ENCODE peak calls at places on chromosome 2, in seven cellular contexts. I, C, F, U, Q, D and T are unnamed samples.

GRCh38 chr2:54207666-54208195 is 48.3 kb downstream of the TSPYL6 start:
- DNase-seq in I (no peak), C (peak), F (no peak), U (no peak), Q (no peak), D (no peak), T (no peak)

GRCh38 chr2:29232041-29232440 is 116.8 kb downstream of the CLIP4 start:
- DNase-seq in I (no peak), C (no peak), F (no peak), U (no peak), Q (no peak), D (no peak), T (no peak)

GRCh38 chr2:69386789-69387734 is at the start of gene GFPT1:
- DNase-seq in I (peak), C (peak), F (peak), U (peak), Q (peak), D (peak), T (peak)

GRCh38 chr2:46701152-46701551 is 214.5 kb downstream of the MCFD2 start:
- DNase-seq in I (no peak), C (peak), F (no peak), U (peak), Q (no peak), D (no peak), T (peak)

GRCh38 chr2:173806761-173807160 is 158.4 kb downstream of the SP3 start:
- DNase-seq in I (no peak), C (peak), F (no peak), U (peak), Q (no peak), D (no peak), T (no peak)

GRCh38 chr2:237886702-237887481 is 27.5 kb downstream of the RAMP1 start:
- DNase-seq in I (no peak), C (peak), F (no peak), U (no peak), Q (peak), D (no peak), T (no peak)

GRCh38 chr2:224520064-224520463 is 65.1 kb downstream of the CUL3 start:
- DNase-seq in I (no peak), C (peak), F (no peak), U (peak), Q (no peak), D (peak), T (peak)

GRCh38 chr2:36169843-36170242 is 185.7 kb upstream of the CRIM1 start:
- DNase-seq in I (no peak), C (no peak), F (no peak), U (no peak), Q (no peak), D (no peak), T (no peak)

GRCh38 chr2:168064011-168064998 is 183.1 kb downstream of the STK39 start:
- DNase-seq in I (no peak), C (no peak), F (no peak), U (peak), Q (no peak), D (no peak), T (no peak)

GRCh38 chr2:88059979-88060906 is 4.7 kb upstream of the KRCC1 start:
- DNase-seq in I (no peak), C (peak), F (no peak), U (peak), Q (no peak), D (peak), T (peak)

GRCh38 chr2:195475336-195475735 is 181.7 kb upstream of the SLC39A10 start:
- DNase-seq in I (no peak), C (no peak), F (no peak), U (no peak), Q (no peak), D (no peak), T (no peak)

GRCh38 chr2:203670939-203671338 is 35.5 kb upstream of the CD28 start:
- DNase-seq in I (no peak), C (peak), F (no peak), U (peak), Q (no peak), D (no peak), T (no peak)

GRCh38 chr2:241690202-241690717 is 3.6 kb upstream of the DTYMK start:
- DNase-seq in I (no peak), C (no peak), F (no peak), U (no peak), Q (no peak), D (no peak), T (no peak)

GRCh38 chr2:88739985-88740600 is 48.6 kb downstream of the RPIA start:
- DNase-seq in I (peak), C (peak), F (peak), U (peak), Q (peak), D (peak), T (peak)

GRCh38 chr2:191711621-191712020 is 33.7 kb downstream of the NABP1 start:
- DNase-seq in I (no peak), C (no peak), F (no peak), U (no peak), Q (no peak), D (no peak), T (no peak)

GRCh38 chr2:170690671-170691070 is 24.5 kb upstream of the SP5 start:
- DNase-seq in I (no peak), C (no peak), F (no peak), U (no peak), Q (no peak), D (no peak), T (no peak)

GRCh38 chr2:76640905-76641304 is 881.3 kb downstream of the LRRTM4 start:
- DNase-seq in I (no peak), C (no peak), F (no peak), U (peak), Q (peak), D (no peak), T (peak)

GRCh38 chr2:160970052-160970846 is 190.0 kb upstream of the TANK start:
- DNase-seq in I (no peak), C (peak), F (peak), U (peak), Q (peak), D (no peak), T (peak)

GRCh38 chr2:10194021-10194820 is 71.7 kb downstream of the RRM2 start:
- DNase-seq in I (no peak), C (peak), F (no peak), U (no peak), Q (no peak), D (no peak), T (no peak)

GRCh38 chr2:121375621-121376159 is 90.7 kb upstream of the TFCP2L1 start:
- DNase-seq in I (no peak), C (peak), F (no peak), U (no peak), Q (no peak), D (no peak), T (no peak)

GRCh38 chr2:184756161-184756560 is 157.8 kb downstream of the ZNF804A start:
- DNase-seq in I (no peak), C (no peak), F (no peak), U (no peak), Q (no peak), D (no peak), T (no peak)

GRCh38 chr2:8819194-8819593 is 18.2 kb downstream of the KIDINS220 start:
- DNase-seq in I (no peak), C (peak), F (no peak), U (peak), Q (no peak), D (no peak), T (peak)

GRCh38 chr2:114550895-114551793 is 108.7 kb downstream of the DPP10 start:
- DNase-seq in I (peak), C (peak), F (peak), U (peak), Q (peak), D (peak), T (peak)

GRCh38 chr2:127906206-127906926 is 20.6 kb upstream of the AMMECR1L start:
- DNase-seq in I (no peak), C (no peak), F (no peak), U (no peak), Q (no peak), D (no peak), T (no peak)

GRCh38 chr2:18976112-18976961 is 382.1 kb downstream of the OSR1 start:
- DNase-seq in I (no peak), C (peak), F (no peak), U (no peak), Q (no peak), D (no peak), T (peak)

GRCh38 chr2:143852748-143853147 is 667.2 kb downstream of the ZEB2 start:
- DNase-seq in I (no peak), C (no peak), F (peak), U (no peak), Q (no peak), D (no peak), T (no peak)
- TF ChIP-seq CTCF in I (no peak), C (no peak), F (no peak), U (no peak), Q (no peak), D (no peak), T (no peak)

DNA sequence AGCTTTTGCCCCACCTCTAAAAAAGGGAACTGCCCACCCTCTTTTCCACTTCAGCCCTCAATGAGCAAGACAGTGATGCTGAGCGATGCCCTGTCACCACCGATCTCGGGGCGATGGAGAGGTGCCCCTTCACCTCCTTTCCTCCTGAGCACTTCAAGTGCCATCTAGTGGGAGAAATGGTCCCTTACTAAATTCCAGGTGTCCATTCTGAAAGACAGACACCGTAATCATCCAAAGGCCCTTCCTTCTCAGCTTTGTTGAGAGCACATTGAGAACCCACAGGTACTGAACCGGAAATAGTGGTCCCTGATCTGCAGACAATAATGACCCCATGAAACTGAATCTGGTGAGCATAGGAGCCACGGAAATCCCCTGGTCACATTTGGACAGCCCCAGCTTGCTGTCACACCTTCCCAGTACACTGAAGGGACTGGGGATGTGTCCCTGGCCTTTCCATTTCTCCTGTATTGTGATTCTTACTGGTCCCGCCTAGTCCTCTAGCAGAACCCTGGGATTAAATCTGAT is 38.5 kb downstream of the KCTD18 start:
- DNase-seq in I (no peak), C (peak), F (no peak), U (peak), Q (no peak), D (peak), T (peak)
- TF ChIP-seq CTCF in I (peak), C (peak), F (peak), U (peak), Q (no peak), D (peak), T (peak)

GRCh38 chr2:33933203-33933602 is 334.1 kb upstream of the FAM98A start:
- DNase-seq in I (no peak), C (no peak), F (no peak), U (no peak), Q (no peak), D (no peak), T (no peak)
- TF ChIP-seq CTCF in I (no peak), C (no peak), F (no peak), U (no peak), Q (no peak), D (no peak), T (no peak)

GRCh38 chr2:218908721-218909619 is 28.3 kb downstream of the WNT10A start:
- DNase-seq in I (peak), C (peak), F (peak), U (peak), Q (peak), D (peak), T (peak)
- TF ChIP-seq CTCF in I (no peak), C (no peak), F (no peak), U (no peak), Q (no peak), D (no peak), T (no peak)

GRCh38 chr2:233980955-233981555 is 63.9 kb downstream of the TRPM8 start:
- DNase-seq in I (no peak), C (no peak), F (no peak), U (no peak), Q (no peak), D (no peak), T (no peak)
- TF ChIP-seq CTCF in I (no peak), C (no peak), F (no peak), U (no peak), Q (no peak), D (no peak), T (no peak)